ENCODE peak calls at places on chromosomes 1 and 21, in four cellular contexts. L is SK-N-SH, I is HCT116, N is H1. H is an unnamed sample.

GRCh38 chr1:192730206-192730605 is 78.6 kb upstream of the RGS2 start:
- DNase-seq in L (no peak), I (no peak), N (no peak), H (no peak)

GRCh38 chr1:7495894-7496293 is 275.2 kb upstream of the VAMP3 start:
- DNase-seq in L (peak; percentile 74), I (no peak), N (no peak), H (no peak)

GRCh38 chr1:5640845-5641244 is 351.4 kb downstream of the NPHP4 start:
- DNase-seq in L (no peak), I (peak; percentile 16), N (no peak), H (no peak)

GRCh38 chr1:246793331-246793890 is 69.2 kb downstream of the SCCPDH start:
- DNase-seq in L (no peak), I (no peak), N (no peak), H (no peak)

GRCh38 chr1:38418195-38419030 is 371.8 kb upstream of the POU3F1 start:
- DNase-seq in L (no peak), I (no peak), N (no peak), H (no peak)

GRCh38 chr1:65265296-65266271 is 43.8 kb upstream of the DNAJC6 start:
- DNase-seq in L (peak; percentile 89), I (no peak), N (no peak), H (peak; percentile 83)

GRCh38 chr1:16727190-16728111 is 12.9 kb upstream of the RNU1-4 start:
- DNase-seq in L (peak; percentile 29), I (peak; percentile 100), N (peak; percentile 39), H (peak; percentile 50)

GRCh38 chr1:221816899-221817298 is 75.0 kb upstream of the DUSP10 start:
- DNase-seq in L (no peak), I (no peak), N (no peak), H (peak; percentile 20)

GRCh38 chr1:59433440-59433813 is 136.5 kb downstream of the FGGY start:
- DNase-seq in L (no peak), I (no peak), N (no peak), H (no peak)

GRCh38 chr1:62384276-62385005 is 52.4 kb upstream of the USP1 start:
- DNase-seq in L (peak; percentile 80), I (no peak), N (no peak), H (no peak)

DNA sequence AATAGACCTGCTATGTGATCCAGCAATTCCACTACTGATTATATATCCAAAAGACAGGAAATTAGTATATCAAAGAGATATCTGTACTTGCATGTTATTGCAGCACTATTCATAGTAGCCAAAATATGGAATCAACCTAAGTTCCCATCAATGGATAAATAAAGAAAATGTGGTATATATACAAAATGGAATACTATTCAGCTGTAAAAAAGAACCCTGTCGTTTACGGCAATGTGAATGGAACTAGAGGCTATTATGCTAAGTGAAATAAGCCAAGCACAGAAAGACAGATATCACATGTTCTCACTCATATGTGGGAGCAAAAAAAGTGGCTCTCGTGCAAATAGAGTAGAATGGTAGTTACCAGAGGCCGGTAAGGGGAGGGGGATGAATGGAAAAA is 9.2 kb downstream of the DNAH14 start:
- DNase-seq in L (no peak), I (no peak), N (no peak), H (no peak)
- H3K9me3 ChIP-seq in L (peaks cover 32% of the 10 kb centered on the region), I (peaks cover 5% of the 10 kb centered on the region), N (peaks cover 3% of the 10 kb centered on the region), H (peaks cover 56% of the 10 kb centered on the region)

DNA sequence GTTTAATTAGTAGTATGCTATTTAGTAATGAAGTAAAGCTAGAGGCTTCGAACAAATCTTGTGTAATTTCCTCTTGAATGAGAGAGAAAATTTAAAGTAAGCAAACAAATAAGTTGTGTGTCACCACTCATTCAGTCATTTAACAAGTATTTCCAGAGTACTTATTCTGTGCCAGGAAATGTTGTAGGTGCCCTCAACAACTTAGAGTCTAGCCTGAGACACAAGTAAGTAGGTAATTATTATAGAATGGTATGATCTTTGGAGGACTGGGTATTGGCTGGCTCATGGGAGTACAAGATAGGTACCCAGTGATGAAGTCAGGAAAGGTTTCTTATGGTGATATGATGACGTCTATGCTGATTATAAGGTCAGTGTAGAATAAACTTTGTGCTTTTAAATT is 17.4 kb upstream of the METTL18 start:
- DNase-seq in L (no peak), I (no peak), N (no peak), H (no peak)
- TF ChIP-seq YY1 in L (no peak), I (no peak), N (no peak), H (no peak)

GRCh38 chr1:161160763-161161162 is 1.5 kb downstream of the USP21 start:
- DNase-seq in L (no peak), I (no peak), N (no peak), H (no peak)
- H3K9ac ChIP-seq in L (no peak overlapping the region), I (no peak overlapping the region), N (no peak overlapping the region), H (peak overlapping the region; percentile 12)

DNA sequence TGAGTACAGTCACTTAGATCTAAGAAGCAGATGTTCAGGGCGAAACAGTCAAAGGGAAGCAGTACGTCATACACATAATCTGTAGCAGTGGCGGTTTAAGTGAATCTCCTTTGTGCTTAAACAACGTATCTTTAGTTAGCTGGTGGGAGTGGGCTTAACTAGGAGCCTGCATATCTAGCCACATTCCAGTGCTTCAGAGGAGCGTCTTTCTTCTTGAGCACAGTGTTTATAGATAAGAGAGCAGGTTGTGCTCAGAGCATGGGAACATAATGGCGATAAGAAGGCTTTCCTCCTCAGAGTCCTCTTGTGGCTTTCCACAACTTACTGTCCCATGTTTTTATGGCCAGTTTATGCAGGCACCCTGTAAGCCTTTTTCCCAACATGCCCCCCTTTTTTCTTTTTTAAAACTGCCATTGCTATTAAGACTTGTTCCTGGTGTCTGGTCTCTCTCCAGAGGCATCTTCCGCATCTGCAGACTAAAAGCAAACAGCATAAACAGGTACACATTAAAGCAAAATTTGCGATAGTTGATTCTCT is 3.2 kb downstream of the DAP3 start:
- DNase-seq in L (no peak), I (no peak), N (no peak), H (no peak)
- H3K9me3 ChIP-seq in L (no peaks in the 10 kb centered on the region), I (no peaks in the 10 kb centered on the region), N (peaks cover 3% of the 10 kb centered on the region), H (peaks cover 38% of the 10 kb centered on the region)

DNA sequence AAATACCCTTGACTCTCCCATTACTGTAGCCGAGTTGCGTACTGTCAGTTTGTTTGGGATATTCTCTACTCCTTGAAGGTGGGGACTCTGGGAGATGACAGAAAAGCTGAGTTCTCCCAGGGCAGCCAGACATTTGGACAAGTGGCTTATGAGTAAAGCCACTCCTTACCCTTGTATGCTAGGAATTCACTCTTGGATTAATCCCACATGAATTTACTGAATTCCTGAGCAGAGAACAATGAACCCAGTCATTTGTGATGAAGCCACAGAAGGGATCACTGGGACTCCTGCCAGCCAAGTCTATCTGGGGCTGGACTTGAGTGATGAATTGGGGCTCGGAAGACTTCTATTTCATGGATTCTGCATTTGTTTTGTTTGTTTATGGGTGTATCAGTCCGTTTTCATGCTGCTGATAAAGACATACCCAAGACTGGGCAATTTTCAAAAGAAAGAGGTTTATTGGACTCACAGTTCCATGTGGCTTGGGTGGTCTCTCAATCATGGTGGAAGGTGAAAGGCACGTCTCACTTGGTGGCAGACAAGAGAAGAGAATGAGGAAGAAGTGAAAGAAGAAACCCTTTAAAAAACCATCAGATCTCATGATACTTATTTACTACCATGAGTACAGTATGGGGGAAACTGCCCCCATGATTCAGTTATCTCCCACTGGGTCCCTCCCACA is 25.1 kb downstream of the C1orf116 start:
- DNase-seq in L (no peak), I (peak; percentile 85), N (no peak), H (peak; percentile 18)
- TF ChIP-seq YY1 in L (no peak), I (peak; percentile 5), N (no peak), H (no peak)

GRCh38 chr1:116827607-116828125 is 73.4 kb downstream of the CD2 start:
- DNase-seq in L (no peak), I (no peak), N (no peak), H (no peak)
- H3K9ac ChIP-seq in L (no peak overlapping the region), I (no peak overlapping the region), N (no peak overlapping the region), H (no peak overlapping the region)

DNA sequence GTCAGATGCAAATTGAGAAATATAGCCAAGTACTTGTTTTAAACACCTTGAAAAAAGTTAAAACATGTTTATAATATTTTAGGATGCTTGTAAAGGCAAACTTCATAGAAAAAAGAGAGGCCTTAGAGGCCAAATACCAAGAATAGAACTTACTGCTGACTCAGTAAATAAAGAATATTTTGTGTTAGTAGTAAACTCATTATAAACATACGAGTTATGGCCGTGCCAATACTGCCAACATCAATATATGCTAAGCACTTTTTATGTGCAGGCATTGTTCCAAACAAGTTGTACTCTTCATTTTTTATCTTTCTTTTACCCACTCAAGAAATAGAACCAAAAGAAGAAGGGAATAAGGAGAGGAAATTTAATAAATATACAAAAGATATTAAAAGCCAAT is 705.9 kb upstream of the NCAM2 start:
- DNase-seq in L (no peak), I (no peak), N (no peak), H (no peak)
- H3K9me3 ChIP-seq in L (no peaks in the 10 kb centered on the region), I (peaks cover 4% of the 10 kb centered on the region), N (no peaks in the 10 kb centered on the region), H (no peaks in the 10 kb centered on the region)

GRCh38 chr21:34006603-34007168 is 66.7 kb upstream of the MRPS6 start:
- DNase-seq in L (no peak), I (no peak), N (no peak), H (no peak)

GRCh38 chr21:34008618-34009017 is 64.8 kb upstream of the MRPS6 start:
- DNase-seq in L (no peak), I (no peak), N (no peak), H (no peak)

GRCh38 chr21:34003428-34003827 is 70.0 kb upstream of the MRPS6 start:
- DNase-seq in L (no peak), I (no peak), N (no peak), H (no peak)

GRCh38 chr21:34004013-34004938 is 69.1 kb upstream of the MRPS6 start:
- DNase-seq in L (no peak), I (no peak), N (no peak), H (no peak)

GRCh38 chr21:34004984-34005383 is 68.4 kb upstream of the MRPS6 start:
- DNase-seq in L (no peak), I (no peak), N (no peak), H (no peak)
- TF ChIP-seq YY1 in L (no peak), I (no peak), N (no peak), H (no peak)

DNA sequence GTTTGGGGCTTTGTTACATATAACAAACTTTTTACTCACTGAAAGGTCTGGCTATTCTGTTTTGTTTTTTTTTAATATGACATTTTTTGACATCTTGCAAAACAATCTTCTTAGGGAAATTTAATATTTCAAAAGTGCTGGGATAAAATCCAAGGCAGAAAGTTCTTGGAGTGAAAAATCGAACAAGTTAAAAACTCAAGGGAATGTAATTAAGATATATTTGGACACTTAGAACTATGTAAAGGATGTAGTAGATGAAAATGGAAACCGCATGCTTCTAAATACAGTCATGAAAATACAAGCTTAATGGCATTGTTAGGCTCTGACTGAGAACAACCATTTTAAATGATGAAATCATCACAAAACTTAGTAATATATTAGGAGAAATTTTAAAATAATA is 8.6 kb downstream of the CHODL start:
- DNase-seq in L (no peak), I (no peak), N (no peak), H (no peak)
- H3K9ac ChIP-seq in L (no peak overlapping the region), I (no peak overlapping the region), N (no peak overlapping the region), H (no peak overlapping the region)

GRCh38 chr1:2986549-2987305 is 34.5 kb upstream of the ACTRT2 start:
- DNase-seq in L (no peak), I (no peak), N (no peak), H (no peak)

GRCh38 chr1:2985121-2985561 is 36.1 kb upstream of the ACTRT2 start:
- DNase-seq in L (no peak), I (no peak), N (no peak), H (no peak)

GRCh38 chr1:2987773-2988172 is 33.5 kb upstream of the ACTRT2 start:
- DNase-seq in L (no peak), I (no peak), N (no peak), H (no peak)

GRCh38 chr1:2984399-2985061 is 36.7 kb upstream of the ACTRT2 start:
- DNase-seq in L (no peak), I (no peak), N (no peak), H (no peak)

GRCh38 chr1:2985694-2986548 is 35.3 kb upstream of the ACTRT2 start:
- DNase-seq in L (no peak), I (no peak), N (no peak), H (no peak)
- H3K9me3 ChIP-seq in L (no peaks in the 10 kb centered on the region), I (no peaks in the 10 kb centered on the region), N (peaks cover 99% of the 10 kb centered on the region), H (no peaks in the 10 kb centered on the region)